ENCODE peak calls at places on chromosomes 12 and 14, in ten cellular contexts. T is HFFc6, O is thoracic aorta, S is fibroblast of lung, X is endodermal cell, F is GM20000, E is body of pancreas, K is chondrocyte, Z is GM12865, C is uterus. U is an unnamed sample.
A peak's percentile ranks its signal among the peaks of the same experiment; 100 is the strongest.

GRCh38 chr14:69592923-69593677 is 18.3 kb upstream of the SUSD6 start:
- DNase-seq in F (no peak), T (peak; percentile 9), Z (peak; percentile 47), K (no peak), S (peak; percentile 65), X (no peak), O (no peak), E (no peak), C (peak; percentile 50), U (peak; percentile 82)

GRCh38 chr12:12577786-12578185 is 15.1 kb upstream of the DUSP16 start:
- DNase-seq in F (no peak), E (no peak), S (no peak), O (no peak), T (no peak), C (no peak), X (no peak), K (no peak), Z (no peak), U (no peak)

GRCh38 chr14:25406818-25407217 is 356.9 kb upstream of the STXBP6 start:
- DNase-seq in S (peak; percentile 1), F (no peak), E (peak; percentile 44), T (peak; percentile 12), C (no peak), K (no peak), O (no peak), Z (peak; percentile 11), X (peak; percentile 81), U (peak; percentile 13)

GRCh38 chr12:67424784-67425183 is 155.6 kb downstream of the CAND1 start:
- DNase-seq in E (no peak), O (no peak), S (no peak), F (no peak), K (no peak), C (no peak), X (no peak), T (no peak), Z (no peak), U (no peak)

GRCh38 chr12:109458771-109459208 is 18.3 kb downstream of the KCTD10 start:
- DNase-seq in S (peak; percentile 52), Z (no peak), C (no peak), O (no peak), E (no peak), X (peak; percentile 87), K (no peak), F (no peak), T (no peak), U (peak; percentile 69)

GRCh38 chr14:64806202-64806861 is 73.4 kb downstream of the SPTB start:
- DNase-seq in X (no peak), O (peak; percentile 60), Z (no peak), T (peak; percentile 94), K (no peak), E (peak; percentile 64), F (no peak), C (no peak), S (peak; percentile 98), U (peak; percentile 34)

GRCh38 chr12:58415716-58416115 is 474.3 kb downstream of the ATP23 start:
- DNase-seq in C (no peak), S (no peak), K (no peak), O (no peak), Z (no peak), X (no peak), F (no peak), T (no peak), E (no peak), U (no peak)

GRCh38 chr14:56124296-56124695 is 6.1 kb downstream of the PELI2 start:
- DNase-seq in K (no peak), E (no peak), X (no peak), C (no peak), T (peak; percentile 11), F (no peak), S (peak; percentile 42), O (no peak), Z (no peak), U (no peak)

GRCh38 chr12:26642361-26642760 is 190.6 kb downstream of the ITPR2 start:
- DNase-seq in S (peak; percentile 33), X (no peak), O (no peak), E (no peak), C (no peak), F (no peak), K (no peak), T (no peak), Z (no peak), U (peak; percentile 78)

GRCh38 chr12:96501139-96501741 is 11.9 kb downstream of the CFAP54 start:
- DNase-seq in O (no peak), S (peak; percentile 77), Z (peak; percentile 87), X (peak; percentile 85), C (peak; percentile 55), E (peak; percentile 31), K (no peak), F (peak; percentile 25), T (peak; percentile 30), U (peak; percentile 79)

GRCh38 chr14:51963164-51963733 is 26.1 kb upstream of the RTRAF start:
- DNase-seq in X (no peak), Z (no peak), S (peak; percentile 21), F (no peak), C (no peak), O (no peak), K (no peak), E (no peak), T (no peak), U (peak; percentile 63)

GRCh38 chr12:68180792-68181744 is 21.5 kb upstream of the IFNG start:
- DNase-seq in C (no peak), E (peak; percentile 20), Z (peak; percentile 8), T (no peak), F (no peak), X (no peak), O (no peak), K (no peak), S (peak; percentile 20), U (peak; percentile 11)

GRCh38 chr14:92726135-92726932 is 22.1 kb downstream of the LGMN start:
- DNase-seq in C (peak; percentile 47), T (peak; percentile 79), E (peak; percentile 77), F (no peak), K (no peak), S (peak; percentile 90), X (no peak), Z (no peak), O (peak; percentile 54), U (peak; percentile 98)

GRCh38 chr14:56129941-56130340 is 11.7 kb downstream of the PELI2 start:
- DNase-seq in S (no peak), O (no peak), F (no peak), K (no peak), T (no peak), C (no peak), E (no peak), X (no peak), Z (no peak), U (no peak)

GRCh38 chr12:113894717-113895116 is 71.4 kb downstream of the RBM19 start:
- DNase-seq in X (no peak), E (no peak), S (no peak), T (no peak), K (peak; percentile 27), F (no peak), C (no peak), Z (no peak), O (no peak), U (no peak)

GRCh38 chr12:88998421-88998820 is 353.9 kb downstream of the DUSP6 start:
- DNase-seq in E (no peak), F (no peak), X (no peak), O (no peak), S (no peak), K (no peak), Z (no peak), C (no peak), T (no peak), U (no peak)

GRCh38 chr14:47256968-47257367 is 418.4 kb downstream of the MDGA2 start:
- DNase-seq in X (no peak), K (no peak), S (no peak), E (no peak), Z (no peak), F (no peak), C (no peak), T (no peak), O (no peak), U (no peak)

GRCh38 chr14:73789996-73790581 is 61.5 kb upstream of the PTGR2 start:
- DNase-seq in K (no peak), Z (no peak), S (peak; percentile 99), O (peak; percentile 73), X (no peak), F (no peak), T (peak; percentile 96), E (peak; percentile 50), C (peak; percentile 89), U (peak; percentile 97)

GRCh38 chr14:29645117-29645516 is 282.5 kb downstream of the PRKD1 start:
- DNase-seq in Z (no peak), E (no peak), X (no peak), K (no peak), F (no peak), O (no peak), T (no peak), C (no peak), S (no peak), U (no peak)

GRCh38 chr14:72610831-72611200 is 283.1 kb downstream of the DPF3 start:
- DNase-seq in X (peak; percentile 24), K (no peak), C (no peak), Z (no peak), E (no peak), O (no peak), S (peak; percentile 63), F (no peak), T (no peak), U (no peak)

GRCh38 chr12:92412931-92413685 is 267.5 kb upstream of the BTG1 start:
- DNase-seq in Z (no peak), O (no peak), E (no peak), F (no peak), S (peak; percentile 37), T (no peak), K (no peak), X (no peak), C (no peak), U (no peak)

GRCh38 chr12:122894173-122895121 is 1.5 kb downstream of the VPS37B start:
- DNase-seq in F (no peak), Z (no peak), C (peak; percentile 27), S (no peak), E (peak; percentile 54), T (no peak), X (no peak), K (no peak), O (no peak), U (no peak)
- TF ChIP-seq CTCF in F (no peak), Z (no peak), C (no peak), S (no peak), E (no peak), T (no peak), X (no peak), K (no peak), O (no peak), U (no peak)

GRCh38 chr14:54366726-54367707 is 29.8 kb upstream of the CDKN3 start:
- DNase-seq in C (peak; percentile 46), X (peak; percentile 86), K (no peak), O (no peak), Z (peak; percentile 58), S (peak; percentile 68), F (peak; percentile 50), E (peak; percentile 43), T (peak; percentile 77), U (peak; percentile 81)
- TF ChIP-seq CTCF in C (peak; percentile 41), X (peak; percentile 81), K (peak; percentile 80), O (peak; percentile 17), Z (peak; percentile 49), S (peak; percentile 76), F (peak; percentile 34), E (peak; percentile 19), T (peak; percentile 74), U (peak; percentile 77)

GRCh38 chr14:21066882-21067502 is 3.1 kb upstream of the ARHGEF40 start:
- DNase-seq in X (no peak), K (no peak), F (peak; percentile 39), T (no peak), C (no peak), Z (no peak), O (no peak), E (no peak), S (no peak), U (no peak)
- TF ChIP-seq CTCF in X (peak; percentile 47), K (peak; percentile 58), F (no peak), T (peak; percentile 42), C (no peak), Z (peak; percentile 29), O (no peak), E (no peak), S (peak; percentile 32), U (peak; percentile 29)

GRCh38 chr14:36773136-36773540 is 111.5 kb downstream of the PAX9 start:
- DNase-seq in S (peak; percentile 31), K (no peak), E (no peak), T (no peak), X (peak; percentile 75), Z (no peak), C (no peak), O (no peak), F (no peak), U (no peak)
- TF ChIP-seq CTCF in S (no peak), K (peak; percentile 57), E (no peak), T (peak; percentile 46), X (peak; percentile 71), Z (no peak), C (no peak), O (no peak), F (no peak), U (no peak)